ENCODE peak calls at places on chromosomes 3 and 15, in seven cellular contexts. I is breast epithelium, C is progenitor cell of endocrine pancreas, L is body of pancreas, K is transverse colon, Q is dorsolateral prefrontal cortex, O is WERI-Rb-1. H is an unnamed sample.

GRCh38 chr15:78372880-78373279 is 32.7 kb downstream of the CRABP1 start:
- DNase-seq in O (no peak), C (no peak), L (no peak), I (no peak), K (peak; percentile 86), Q (no peak), H (no peak)

GRCh38 chr3:39062180-39062579 is 10.4 kb downstream of the WDR48 start:
- DNase-seq in O (no peak), I (no peak), K (peak; percentile 11), Q (no peak), L (no peak), C (no peak), H (no peak)

GRCh38 chr3:44409640-44410410 is 67.6 kb downstream of the ZNF445 start:
- DNase-seq in K (no peak), O (no peak), C (no peak), L (no peak), Q (no peak), I (no peak), H (no peak)

GRCh38 chr3:41848745-41849574 is 112.9 kb downstream of the ULK4 start:
- DNase-seq in I (no peak), K (no peak), L (no peak), O (no peak), Q (no peak), C (no peak), H (no peak)

GRCh38 chr15:73873456-73873855 is at the start of gene TBC1D21:
- DNase-seq in L (no peak), I (no peak), K (no peak), C (no peak), O (no peak), Q (no peak), H (no peak)

GRCh38 chr3:182284793-182285192 is 508.5 kb upstream of the ATP11B start:
- DNase-seq in Q (no peak), L (no peak), K (no peak), C (peak; percentile 17), I (no peak), O (no peak), H (no peak)

GRCh38 chr3:152073267-152073666 is 195.5 kb upstream of the MBNL1 start:
- DNase-seq in K (no peak), O (no peak), C (no peak), Q (no peak), L (no peak), I (no peak), H (no peak)

GRCh38 chr3:188491276-188491687 is 337.3 kb downstream of the LPP start:
- DNase-seq in C (no peak), Q (no peak), I (no peak), O (no peak), K (no peak), L (no peak), H (no peak)

GRCh38 chr3:136195258-136196063 is 674 bp downstream of the MSL2 start:
- DNase-seq in Q (peak; percentile 72), L (peak; percentile 74), I (peak; percentile 68), O (peak; percentile 77), K (peak; percentile 67), C (peak; percentile 61), H (peak; percentile 51)

GRCh38 chr15:90364251-90364650 is 12.2 kb downstream of the ZNF774 start:
- DNase-seq in I (no peak), Q (no peak), L (no peak), C (no peak), K (no peak), O (no peak), H (no peak)

GRCh38 chr15:58190419-58190818 is 52.2 kb downstream of the AQP9 start:
- DNase-seq in C (no peak), O (no peak), Q (no peak), K (no peak), I (no peak), L (no peak), H (no peak)

GRCh38 chr15:93359780-93360161 is 270.8 kb upstream of the RGMA start:
- DNase-seq in K (no peak), I (no peak), Q (no peak), C (no peak), O (no peak), L (no peak), H (no peak)

GRCh38 chr3:70811880-70812279 is 499.4 kb upstream of the MDFIC2 start:
- DNase-seq in C (no peak), I (no peak), O (no peak), K (no peak), L (no peak), Q (no peak), H (no peak)

GRCh38 chr15:76278651-76279050 is 32.6 kb downstream of the ETFA start:
- DNase-seq in Q (no peak), L (no peak), K (no peak), C (no peak), O (no peak), I (no peak), H (no peak)

GRCh38 chr3:66483006-66483928 is 17.6 kb downstream of the LRIG1 start:
- DNase-seq in C (no peak), I (peak; percentile 55), Q (peak; percentile 92), K (peak; percentile 57), L (peak; percentile 73), O (no peak), H (no peak)

GRCh38 chr3:197454014-197454413 is 101.8 kb downstream of the BDH1 start:
- DNase-seq in I (no peak), O (peak; percentile 47), L (no peak), K (peak; percentile 28), Q (no peak), C (no peak), H (no peak)

GRCh38 chr3:120072867-120073525 is 21.3 kb downstream of the GSK3B start:
- DNase-seq in C (no peak), I (no peak), Q (no peak), O (peak; percentile 16), L (no peak), K (peak; percentile 30), H (no peak)

GRCh38 chr15:37246065-37246464 is 145.7 kb upstream of the MEIS2 start:
- DNase-seq in O (no peak), K (no peak), Q (no peak), I (no peak), C (no peak), L (no peak), H (no peak)

GRCh38 chr15:96327155-96327741 is 3.3 kb upstream of the NR2F2 start:
- DNase-seq in C (no peak), Q (no peak), O (no peak), K (no peak), I (no peak), L (no peak), H (no peak)

GRCh38 chr3:192884831-192885356 is 32.8 kb downstream of the MB21D2 start:
- DNase-seq in L (no peak), K (no peak), Q (no peak), I (no peak), C (no peak), O (no peak), H (no peak)

GRCh38 chr3:59938857-59939256 is 889.0 kb upstream of the CFAP20DC start:
- DNase-seq in Q (no peak), I (no peak), L (no peak), O (no peak), K (no peak), C (no peak), H (no peak)

GRCh38 chr3:4772171-4772804 is 206.9 kb upstream of the BHLHE40 start:
- DNase-seq in C (no peak), O (no peak), Q (peak; percentile 52), I (peak; percentile 89), L (peak; percentile 93), K (peak; percentile 85), H (no peak)

GRCh38 chr15:52505141-52505540 is 23.5 kb downstream of the MYO5A start:
- DNase-seq in K (no peak), O (no peak), L (no peak), C (no peak), I (no peak), Q (no peak), H (no peak)

GRCh38 chr15:81939604-81940440 is 106.0 kb downstream of the MEX3B start:
- DNase-seq in C (no peak), I (no peak), K (no peak), Q (no peak), L (no peak), O (peak; percentile 24), H (no peak)
- TF ChIP-seq CTCF in C (peak; percentile 72), I (peak; percentile 29), K (peak; percentile 45), Q (peak; percentile 43), L (peak; percentile 50), O (peak; percentile 46), H (no peak)

DNA sequence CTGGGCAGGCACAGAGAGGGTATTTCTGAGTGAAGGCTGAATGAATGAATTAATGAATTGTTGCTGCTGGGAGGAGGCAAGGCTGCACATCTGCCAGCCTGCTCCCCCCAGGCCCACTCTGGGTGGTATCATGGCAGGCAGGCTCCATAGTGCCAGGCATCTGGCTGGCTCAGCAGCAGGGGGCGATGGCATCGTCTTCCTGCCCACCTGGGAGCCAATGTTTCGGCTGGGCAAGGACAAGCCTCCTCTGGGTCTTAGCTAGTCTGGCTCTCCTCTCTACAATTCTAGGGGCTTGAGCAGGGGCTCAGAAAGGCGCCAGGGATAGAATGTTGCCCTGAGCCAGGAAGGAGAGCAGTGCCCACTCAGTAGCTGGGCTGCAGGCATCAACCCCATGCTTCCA is 1.7 kb upstream of the TLR9 start:
- DNase-seq in O (no peak), Q (no peak), C (no peak), K (no peak), I (no peak), L (no peak), H (no peak)
- TF ChIP-seq CTCF in O (no peak), Q (no peak), C (no peak), K (no peak), I (no peak), L (no peak), H (no peak)

DNA sequence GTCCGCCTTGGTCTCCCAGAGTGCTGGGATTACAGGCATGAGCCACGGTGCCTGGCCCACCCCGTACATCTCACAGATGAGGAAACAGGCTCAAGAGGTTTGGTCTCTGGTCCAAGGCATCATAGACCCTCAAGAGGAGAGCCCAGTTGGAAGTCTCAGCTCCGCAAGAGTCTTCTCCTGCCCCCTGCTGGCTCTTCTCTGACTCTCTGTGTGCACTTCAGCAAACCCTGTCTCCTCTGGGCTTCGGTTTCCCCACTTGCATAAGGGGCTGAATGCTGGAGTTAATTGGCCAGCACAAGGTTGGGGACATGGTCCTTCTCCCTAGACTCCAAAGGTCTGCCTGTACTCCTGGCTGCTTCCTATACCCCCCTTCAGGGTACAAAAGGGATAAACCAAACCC is 3.9 kb downstream of the MST1R start:
- DNase-seq in C (no peak), I (no peak), K (no peak), O (peak; percentile 63), L (no peak), Q (no peak), H (no peak)
- TF ChIP-seq CTCF in C (peak; percentile 26), I (no peak), K (no peak), O (peak; percentile 83), L (no peak), Q (peak; percentile 47), H (no peak)

GRCh38 chr3:186609247-186609868 is 3.5 kb upstream of the AHSG start:
- DNase-seq in K (no peak), I (no peak), C (no peak), O (peak; percentile 43), L (peak; percentile 69), Q (no peak), H (no peak)
- TF ChIP-seq CTCF in K (no peak), I (no peak), C (no peak), O (peak; percentile 52), L (peak; percentile 29), Q (no peak), H (no peak)

DNA sequence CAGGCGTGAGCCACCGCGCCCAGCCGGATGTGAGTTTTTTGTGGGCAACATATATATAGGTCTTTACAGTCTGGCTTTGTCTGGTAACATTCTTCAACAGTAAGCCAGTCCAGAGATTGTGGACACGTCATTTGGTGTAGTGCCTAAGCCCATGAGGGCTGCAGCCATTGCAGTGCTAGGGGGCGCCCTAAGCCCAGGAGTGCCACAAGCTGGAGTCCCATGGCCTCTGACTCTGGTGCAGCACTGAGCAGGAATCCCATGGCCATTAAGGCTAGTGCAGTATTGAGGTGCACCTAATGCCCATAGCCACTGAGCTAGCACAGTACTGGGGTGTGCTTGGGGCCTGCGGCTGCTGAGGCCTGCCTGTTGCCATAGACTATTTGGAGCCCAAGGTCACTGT is 136.4 kb upstream of the NDN start:
- DNase-seq in Q (no peak), I (no peak), K (no peak), L (no peak), O (peak; percentile 73), C (no peak), H (no peak)
- TF ChIP-seq CTCF in Q (no peak), I (no peak), K (no peak), L (no peak), O (peak; percentile 84), C (no peak), H (no peak)